ENCODE peak calls at places on chromosomes 16 and 17, in five cellular contexts. N, U, E, Z and A are unnamed samples. For H3K4me1, the result is how much of the 10 kb centered on the place peaks cover.

GRCh38 chr17:19578545-19578944 is 44.9 kb downstream of the SLC47A1 start:
- DNase-seq in N (no peak), U (no peak), E (no peak), Z (no peak), A (no peak)

GRCh38 chr17:834136-834535 is 52.0 kb downstream of the MRM3 start:
- DNase-seq in N (no peak), U (no peak), E (no peak), Z (no peak), A (no peak)

GRCh38 chr17:39934324-39934723 is 6.8 kb downstream of the LRRC3C start:
- DNase-seq in N (no peak), U (no peak), E (no peak), Z (no peak), A (no peak)

GRCh38 chr16:2237552-2238395 is 1.5 kb downstream of the DNASE1L2 start:
- DNase-seq in N (no peak), U (no peak), E (no peak), Z (no peak), A (no peak)

GRCh38 chr16:27253526-27253930 is 15.0 kb downstream of the NSMCE1 start:
- DNase-seq in N (no peak), U (no peak), E (no peak), Z (no peak), A (no peak)

GRCh38 chr16:3609895-3610697 is 1.3 kb downstream of the SLX4 start:
- DNase-seq in N (no peak), U (no peak), E (no peak), Z (no peak), A (peak)

GRCh38 chr16:85330694-85331188 is 218.5 kb upstream of the CIBAR2 start:
- DNase-seq in N (no peak), U (no peak), E (no peak), Z (peak), A (peak)

GRCh38 chr17:80861892-80862291 is 129.7 kb upstream of the CHMP6 start:
- DNase-seq in N (no peak), U (no peak), E (peak), Z (no peak), A (peak)

GRCh38 chr17:15261818-15262290 is 3.3 kb downstream of the PMP22 start:
- DNase-seq in N (no peak), U (no peak), E (peak), Z (no peak), A (no peak)

GRCh38 chr17:39484178-39484577 is 22.9 kb downstream of the CDK12 start:
- DNase-seq in N (no peak), U (no peak), E (no peak), Z (no peak), A (no peak)

GRCh38 chr16:8374586-8374985 is 215.7 kb downstream of the TMEM114 start:
- DNase-seq in N (no peak), U (no peak), E (no peak), Z (no peak), A (no peak)

GRCh38 chr16:55830658-55831294 is 2.1 kb downstream of the CES1 start:
- DNase-seq in N (no peak), U (no peak), E (no peak), Z (no peak), A (no peak)

GRCh38 chr16:67965668-67966548 is 2.5 kb downstream of the SLC12A4 start:
- DNase-seq in N (no peak), U (no peak), E (no peak), Z (no peak), A (no peak)

GRCh38 chr17:68101992-68102758 is 66.6 kb downstream of the KPNA2 start:
- DNase-seq in N (no peak), U (no peak), E (peak), Z (peak), A (peak)

GRCh38 chr17:9057310-9057709 is 36.0 kb downstream of the NTN1 start:
- DNase-seq in N (no peak), U (no peak), E (no peak), Z (no peak), A (no peak)

GRCh38 chr17:35314415-35315216 is 58.8 kb downstream of the SLFN11 start:
- DNase-seq in N (no peak), U (no peak), E (no peak), Z (no peak), A (no peak)

GRCh38 chr17:52895272-52895671 is 736.8 kb upstream of the CA10 start:
- DNase-seq in N (no peak), U (no peak), E (no peak), Z (no peak), A (no peak)

GRCh38 chr17:62778990-62779681 is 29.0 kb downstream of the MARCHF10 start:
- DNase-seq in N (no peak), U (no peak), E (peak), Z (peak), A (peak)

GRCh38 chr17:48995332-48995870 is 1.8 kb upstream of the IGF2BP1 start:
- DNase-seq in N (no peak), U (no peak), E (no peak), Z (no peak), A (no peak)

GRCh38 chr17:40034426-40035161 is 19.4 kb downstream of the CSF3 start:
- DNase-seq in N (no peak), U (no peak), E (no peak), Z (no peak), A (no peak)

GRCh38 chr16:73058221-73058615 is 10.3 kb upstream of the ZFHX3 start:
- DNase-seq in N (no peak), U (no peak), E (peak), Z (peak), A (no peak)

GRCh38 chr16:73056911-73057310 is 9.0 kb upstream of the ZFHX3 start:
- DNase-seq in N (no peak), U (no peak), E (no peak), Z (no peak), A (no peak)

GRCh38 chr16:73058616-73059409 is 10.9 kb upstream of the ZFHX3 start:
- DNase-seq in N (no peak), U (no peak), E (no peak), Z (peak), A (no peak)

GRCh38 chr16:73056383-73056782 is 8.5 kb upstream of the ZFHX3 start:
- DNase-seq in N (no peak), U (no peak), E (no peak), Z (no peak), A (no peak)

DNA sequence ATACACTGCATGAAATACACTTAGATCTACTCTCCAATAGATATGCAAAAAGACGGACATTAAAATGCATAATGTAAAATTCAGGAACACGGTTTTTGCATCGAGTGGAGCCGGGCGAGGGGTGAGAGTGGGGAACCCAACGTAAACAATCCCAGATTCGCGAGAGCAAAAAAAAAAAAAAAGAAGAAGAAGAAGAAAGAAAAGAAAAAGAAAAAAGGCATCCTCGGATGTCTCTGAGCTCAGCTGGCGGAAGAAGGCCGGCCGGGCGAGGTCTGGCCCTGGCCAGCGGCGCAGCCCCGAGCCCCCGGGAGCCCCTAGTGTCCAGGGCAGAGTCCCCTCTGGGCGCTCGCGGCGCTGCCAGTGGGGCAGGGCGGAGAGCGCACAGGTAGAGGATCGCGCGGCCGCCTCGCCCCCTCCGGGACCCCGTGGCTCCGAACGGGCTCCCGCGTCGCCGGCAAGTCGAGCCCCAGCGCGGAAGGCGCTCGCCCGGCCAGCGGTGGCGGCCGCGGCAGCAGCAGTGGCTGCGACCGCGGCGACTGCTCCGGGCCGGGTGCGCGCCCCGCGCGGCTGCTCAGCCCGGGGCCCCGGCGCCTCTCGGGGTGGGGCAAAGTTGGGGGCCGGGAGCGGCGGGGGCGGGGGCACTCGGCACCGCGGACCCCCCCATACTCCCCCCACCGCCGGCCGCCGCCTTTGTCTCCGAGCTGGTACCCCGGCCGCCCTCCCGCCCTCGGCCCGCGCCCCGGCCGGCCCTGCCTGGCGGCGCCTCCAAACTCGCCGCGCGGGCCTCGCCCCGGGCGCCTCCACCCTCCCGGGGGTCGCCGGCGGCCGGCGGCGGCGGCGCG is 9.7 kb upstream of the ZFHX3 start:
- DNase-seq in N (no peak), U (no peak), E (no peak), Z (peak), A (no peak)
- H3K4me1 ChIP-seq in N (under half), U (under half), E (under half), Z (under half), A (under half)

DNA sequence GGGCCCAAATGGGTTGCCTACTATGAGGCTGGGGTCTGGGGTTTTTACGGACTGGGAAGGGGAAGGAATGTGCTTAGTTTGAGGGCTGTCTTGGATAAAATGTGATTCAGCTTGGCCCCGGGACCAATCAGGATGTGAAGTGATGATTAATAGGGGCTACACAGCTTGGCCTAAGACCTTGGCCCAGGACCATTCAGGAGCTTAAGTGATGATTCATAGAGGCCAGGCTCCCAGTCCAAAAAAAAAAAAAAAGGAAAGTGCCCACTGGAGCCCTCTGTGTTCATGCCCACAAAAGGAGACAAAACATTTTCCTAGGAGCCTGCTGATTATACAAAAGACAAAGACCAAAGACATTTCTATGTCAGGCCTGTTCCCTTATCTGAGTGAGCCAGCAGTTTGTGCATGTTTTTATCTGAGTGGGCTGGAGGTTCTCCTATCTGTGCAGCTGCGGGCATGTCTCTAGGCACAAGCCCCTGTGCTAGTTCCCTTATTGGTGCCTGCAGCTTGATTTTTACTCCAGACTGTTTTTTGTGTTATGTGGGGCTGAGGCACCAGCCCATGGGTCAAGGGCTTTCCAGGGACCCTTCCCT is 898.2 kb upstream of the GOT2 start:
- DNase-seq in N (no peak), U (no peak), E (no peak), Z (no peak), A (no peak)
- H3K27ac ChIP-seq in N (no peak), U (no peak), E (no peak), Z (no peak), A (no peak)

GRCh38 chr16:10558746-10559641 is 21.4 kb downstream of the EMP2 start:
- DNase-seq in N (no peak), U (peak), E (peak), Z (peak), A (peak)
- TF ChIP-seq POLR2A in N (no peak), U (peak), E (no peak), Z (no peak), A (no peak)

DNA sequence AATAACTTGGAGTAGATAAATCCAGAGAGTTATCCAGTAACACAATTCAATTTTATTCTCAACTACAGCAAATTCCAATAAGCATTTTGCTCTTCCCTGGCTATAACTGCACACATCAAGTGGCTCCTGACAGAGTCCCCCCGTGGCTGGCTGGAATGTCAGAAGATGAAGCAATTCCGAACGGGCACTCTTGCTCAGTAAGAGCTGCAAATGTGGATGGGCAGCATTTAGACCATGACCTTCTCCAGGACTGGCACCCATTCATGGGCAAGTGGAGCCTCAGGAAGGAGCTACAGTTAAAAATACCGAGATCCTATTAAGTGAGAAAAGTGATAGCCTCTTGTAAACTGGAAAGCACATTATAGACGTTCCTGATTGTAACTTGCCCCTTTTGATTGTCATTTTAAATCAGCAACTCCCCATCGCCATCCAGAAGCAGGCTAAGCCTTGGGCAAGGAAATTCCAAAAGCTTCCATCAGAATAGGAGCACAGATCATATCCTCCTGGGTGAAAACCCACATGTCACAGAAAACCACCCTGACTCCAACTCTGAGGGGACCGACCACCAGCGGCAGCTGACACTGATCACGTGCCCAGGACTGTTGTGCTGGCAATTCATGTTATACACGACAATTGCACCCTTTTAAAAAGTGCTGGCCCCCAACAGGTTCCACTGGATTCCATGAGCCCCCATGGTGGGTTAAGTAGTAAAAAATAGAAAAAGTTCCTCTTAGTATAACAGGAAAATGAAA is 7.1 kb downstream of the UBE2O start:
- DNase-seq in N (no peak), U (no peak), E (no peak), Z (no peak), A (no peak)
- H3K4me1 ChIP-seq in N (half or more), U (under half), E (under half), Z (under half), A (under half)

GRCh38 chr17:61401280-61402072 is 1.8 kb downstream of the TBX2 start:
- DNase-seq in N (no peak), U (no peak), E (no peak), Z (no peak), A (no peak)
- H3K27ac ChIP-seq in N (no peak), U (peak), E (peak), Z (peak), A (peak)

GRCh38 chr16:66273644-66274334 is 92.7 kb upstream of the CDH5 start:
- DNase-seq in N (no peak), U (no peak), E (no peak), Z (no peak), A (no peak)

GRCh38 chr16:66271074-66272060 is 95.1 kb upstream of the CDH5 start:
- DNase-seq in N (no peak), U (no peak), E (no peak), Z (no peak), A (no peak)

GRCh38 chr16:66270333-66270927 is 96.1 kb upstream of the CDH5 start:
- DNase-seq in N (peak), U (peak), E (peak), Z (peak), A (peak)

GRCh38 chr16:66273036-66273435 is 93.5 kb upstream of the CDH5 start:
- DNase-seq in N (no peak), U (no peak), E (no peak), Z (no peak), A (no peak)

GRCh38 chr16:66272461-66272860 is 94.0 kb upstream of the CDH5 start:
- DNase-seq in N (no peak), U (no peak), E (no peak), Z (peak), A (no peak)
- TF ChIP-seq POLR2A in N (no peak), U (no peak), E (no peak), Z (no peak), A (no peak)